ENCODE peak calls at places on chromosomes 11 and 22, in seven cellular contexts. One of them, this sample, is unnamed.

GRCh38 chr11:12042215-12042676 is 33.8 kb upstream of the DKK3 start:
- DNase-seq in BE2C: no peak
- DNase-seq in cardiac muscle cell: peak; percentile 88
- DNase-seq in A549: no peak
- DNase-seq in esophagus squamous epithelium: no peak
- DNase-seq in astrocyte of the cerebellum: peak; percentile 76
- DNase-seq in neural progenitor cell: no peak
- DNase-seq in this sample: no peak

GRCh38 chr11:110128161-110128560 is 35.0 kb downstream of the ZC3H12C start:
- DNase-seq in cardiac muscle cell: peak; percentile 42
- DNase-seq in A549: no peak
- DNase-seq in BE2C: no peak
- DNase-seq in astrocyte of the cerebellum: peak; percentile 44
- DNase-seq in esophagus squamous epithelium: no peak
- DNase-seq in neural progenitor cell: peak; percentile 93
- DNase-seq in this sample: no peak

GRCh38 chr22:32693102-32693501 is 108.4 kb upstream of the TIMP3 start:
- DNase-seq in A549: no peak
- DNase-seq in cardiac muscle cell: no peak
- DNase-seq in neural progenitor cell: no peak
- DNase-seq in BE2C: no peak
- DNase-seq in esophagus squamous epithelium: no peak
- DNase-seq in astrocyte of the cerebellum: no peak
- DNase-seq in this sample: no peak

GRCh38 chr11:28228196-28228595 is 120.0 kb downstream of the METTL15 start:
- DNase-seq in astrocyte of the cerebellum: no peak
- DNase-seq in A549: no peak
- DNase-seq in cardiac muscle cell: peak; percentile 27
- DNase-seq in neural progenitor cell: no peak
- DNase-seq in BE2C: no peak
- DNase-seq in esophagus squamous epithelium: no peak
- DNase-seq in this sample: no peak

GRCh38 chr11:10310301-10310841 is 5.5 kb downstream of the ADM start:
- DNase-seq in cardiac muscle cell: peak; percentile 42
- DNase-seq in neural progenitor cell: no peak
- DNase-seq in BE2C: no peak
- DNase-seq in esophagus squamous epithelium: no peak
- DNase-seq in astrocyte of the cerebellum: no peak
- DNase-seq in A549: no peak
- DNase-seq in this sample: peak; percentile 74

GRCh38 chr22:23834830-23835772 is 3.7 kb downstream of the DERL3 start:
- DNase-seq in esophagus squamous epithelium: no peak
- DNase-seq in A549: no peak
- DNase-seq in cardiac muscle cell: no peak
- DNase-seq in neural progenitor cell: no peak
- DNase-seq in BE2C: no peak
- DNase-seq in astrocyte of the cerebellum: no peak
- DNase-seq in this sample: no peak

GRCh38 chr11:113193077-113193476 is 121.3 kb upstream of the TTC12 start:
- DNase-seq in BE2C: no peak
- DNase-seq in neural progenitor cell: no peak
- DNase-seq in A549: no peak
- DNase-seq in esophagus squamous epithelium: no peak
- DNase-seq in astrocyte of the cerebellum: no peak
- DNase-seq in cardiac muscle cell: no peak
- DNase-seq in this sample: no peak

GRCh38 chr22:43008509-43008908 is 6.4 kb downstream of the PACSIN2 start:
- DNase-seq in esophagus squamous epithelium: no peak
- DNase-seq in astrocyte of the cerebellum: no peak
- DNase-seq in cardiac muscle cell: no peak
- DNase-seq in A549: no peak
- DNase-seq in BE2C: no peak
- DNase-seq in neural progenitor cell: no peak
- DNase-seq in this sample: no peak

GRCh38 chr11:76588455-76589325 is 81.9 kb downstream of the LRRC32 start:
- DNase-seq in BE2C: no peak
- DNase-seq in neural progenitor cell: no peak
- DNase-seq in esophagus squamous epithelium: no peak
- DNase-seq in astrocyte of the cerebellum: no peak
- DNase-seq in cardiac muscle cell: peak; percentile 80
- DNase-seq in A549: no peak
- DNase-seq in this sample: peak; percentile 28

GRCh38 chr11:31641477-31642062 is 132.0 kb downstream of the ELP4 start:
- DNase-seq in esophagus squamous epithelium: no peak
- DNase-seq in cardiac muscle cell: peak; percentile 48
- DNase-seq in A549: peak; percentile 1
- DNase-seq in astrocyte of the cerebellum: peak; percentile 37
- DNase-seq in neural progenitor cell: peak; percentile 74
- DNase-seq in BE2C: peak; percentile 36
- DNase-seq in this sample: peak; percentile 25

GRCh38 chr11:68931911-68932310 is 28.2 kb downstream of the IGHMBP2 start:
- DNase-seq in A549: no peak
- DNase-seq in astrocyte of the cerebellum: no peak
- DNase-seq in BE2C: no peak
- DNase-seq in cardiac muscle cell: no peak
- DNase-seq in esophagus squamous epithelium: no peak
- DNase-seq in neural progenitor cell: no peak
- DNase-seq in this sample: no peak

GRCh38 chr11:35407041-35407440 is 12.3 kb downstream of the SLC1A2 start:
- DNase-seq in cardiac muscle cell: no peak
- DNase-seq in neural progenitor cell: no peak
- DNase-seq in astrocyte of the cerebellum: no peak
- DNase-seq in BE2C: no peak
- DNase-seq in esophagus squamous epithelium: no peak
- DNase-seq in A549: no peak
- DNase-seq in this sample: no peak

GRCh38 chr22:45726081-45726480 is 54.4 kb downstream of the ATXN10 start:
- DNase-seq in astrocyte of the cerebellum: no peak
- DNase-seq in A549: no peak
- DNase-seq in neural progenitor cell: no peak
- DNase-seq in cardiac muscle cell: no peak
- DNase-seq in BE2C: no peak
- DNase-seq in esophagus squamous epithelium: no peak
- DNase-seq in this sample: no peak

GRCh38 chr11:37502202-37502601 is 904.2 kb upstream of the RAG2 start:
- DNase-seq in neural progenitor cell: no peak
- DNase-seq in cardiac muscle cell: peak; percentile 15
- DNase-seq in BE2C: no peak
- DNase-seq in A549: no peak
- DNase-seq in esophagus squamous epithelium: no peak
- DNase-seq in astrocyte of the cerebellum: no peak
- DNase-seq in this sample: peak; percentile 17

GRCh38 chr22:49936973-49937757 is 18.7 kb downstream of the CRELD2 start:
- DNase-seq in cardiac muscle cell: no peak
- DNase-seq in neural progenitor cell: no peak
- DNase-seq in esophagus squamous epithelium: no peak
- DNase-seq in astrocyte of the cerebellum: no peak
- DNase-seq in A549: no peak
- DNase-seq in BE2C: no peak
- DNase-seq in this sample: no peak

GRCh38 chr22:22710719-22711531 is 66.5 kb downstream of the GGTLC2 start:
- DNase-seq in BE2C: peak; percentile 72
- DNase-seq in cardiac muscle cell: peak; percentile 52
- DNase-seq in esophagus squamous epithelium: no peak
- DNase-seq in neural progenitor cell: peak; percentile 61
- DNase-seq in A549: peak; percentile 46
- DNase-seq in astrocyte of the cerebellum: no peak
- DNase-seq in this sample: peak; percentile 52

GRCh38 chr22:29524440-29525191 is 28.9 kb downstream of the THOC5 start:
- DNase-seq in A549: peak; percentile 28
- DNase-seq in esophagus squamous epithelium: no peak
- DNase-seq in neural progenitor cell: peak; percentile 59
- DNase-seq in astrocyte of the cerebellum: no peak
- DNase-seq in BE2C: peak; percentile 61
- DNase-seq in cardiac muscle cell: peak; percentile 38
- DNase-seq in this sample: peak; percentile 46

GRCh38 chr11:131683131-131683530 is 312.7 kb downstream of the NTM start:
- DNase-seq in A549: no peak
- DNase-seq in astrocyte of the cerebellum: no peak
- DNase-seq in cardiac muscle cell: no peak
- DNase-seq in neural progenitor cell: no peak
- DNase-seq in BE2C: no peak
- DNase-seq in esophagus squamous epithelium: no peak
- DNase-seq in this sample: no peak

GRCh38 chr11:2721163-2721935 is 21.6 kb upstream of the KCNQ1OT1 start:
- DNase-seq in neural progenitor cell: peak; percentile 96
- DNase-seq in esophagus squamous epithelium: no peak
- DNase-seq in cardiac muscle cell: no peak
- DNase-seq in A549: no peak
- DNase-seq in BE2C: no peak
- DNase-seq in astrocyte of the cerebellum: no peak
- DNase-seq in this sample: no peak

GRCh38 chr11:115660072-115660805 is 156.0 kb upstream of the CADM1 start:
- DNase-seq in A549: no peak
- DNase-seq in BE2C: no peak
- DNase-seq in astrocyte of the cerebellum: no peak
- DNase-seq in esophagus squamous epithelium: no peak
- DNase-seq in neural progenitor cell: peak; percentile 62
- DNase-seq in cardiac muscle cell: no peak
- DNase-seq in this sample: no peak
- H3K4me3 ChIP-seq in A549: no peak overlapping the region
- H3K4me3 ChIP-seq in BE2C: no peak overlapping the region
- H3K4me3 ChIP-seq in astrocyte of the cerebellum: peak overlapping the region; percentile 42
- H3K4me3 ChIP-seq in esophagus squamous epithelium: peak overlapping the region; percentile 51
- H3K4me3 ChIP-seq in neural progenitor cell: peak overlapping the region; percentile 56
- H3K4me3 ChIP-seq in cardiac muscle cell: peak overlapping the region; percentile 33
- H3K4me3 ChIP-seq in this sample: no peak overlapping the region

DNA sequence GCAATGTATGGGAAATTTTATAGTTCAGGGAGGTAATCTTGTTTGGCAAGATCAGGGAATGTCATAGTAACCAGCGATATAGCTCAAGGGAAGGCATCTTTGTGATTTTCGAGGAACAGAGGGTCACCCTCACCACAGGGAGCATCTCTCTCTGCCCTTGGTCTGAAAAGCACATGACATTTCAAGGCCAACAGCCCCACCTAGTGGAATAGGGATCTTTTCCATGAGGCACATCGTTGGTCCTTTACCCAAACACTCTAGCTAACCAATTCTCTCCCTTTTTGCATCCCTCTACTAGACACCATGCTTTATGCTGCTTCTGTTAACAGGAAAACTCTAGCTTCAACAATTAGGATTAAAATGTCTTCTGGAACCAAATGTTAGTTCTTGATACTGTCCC is 179.0 kb downstream of the GRM5 start:
- DNase-seq in astrocyte of the cerebellum: no peak
- DNase-seq in A549: peak; percentile 6
- DNase-seq in esophagus squamous epithelium: no peak
- DNase-seq in BE2C: peak; percentile 44
- DNase-seq in neural progenitor cell: peak; percentile 70
- DNase-seq in cardiac muscle cell: peak; percentile 42
- DNase-seq in this sample: peak; percentile 67
- TF ChIP-seq CTCF in astrocyte of the cerebellum: peak; percentile 25
- TF ChIP-seq CTCF in A549: peak; percentile 47
- TF ChIP-seq CTCF in esophagus squamous epithelium: no peak
- TF ChIP-seq CTCF in BE2C: peak; percentile 50
- TF ChIP-seq CTCF in neural progenitor cell: peak; percentile 62
- TF ChIP-seq CTCF in cardiac muscle cell: peak; percentile 36
- TF ChIP-seq CTCF in this sample: peak; percentile 62

GRCh38 chr11:19679952-19680823 is 32.4 kb upstream of the NAV2 start:
- DNase-seq in BE2C: peak; percentile 40
- DNase-seq in cardiac muscle cell: peak; percentile 97
- DNase-seq in neural progenitor cell: peak; percentile 44
- DNase-seq in A549: peak; percentile 85
- DNase-seq in esophagus squamous epithelium: no peak
- DNase-seq in astrocyte of the cerebellum: peak; percentile 96
- DNase-seq in this sample: no peak
- H3K4me3 ChIP-seq in BE2C: no peak overlapping the region
- H3K4me3 ChIP-seq in cardiac muscle cell: no peak overlapping the region
- H3K4me3 ChIP-seq in neural progenitor cell: no peak overlapping the region
- H3K4me3 ChIP-seq in A549: peak overlapping the region; percentile 8
- H3K4me3 ChIP-seq in esophagus squamous epithelium: peak overlapping the region; percentile 19
- H3K4me3 ChIP-seq in astrocyte of the cerebellum: no peak overlapping the region
- H3K4me3 ChIP-seq in this sample: no peak overlapping the region

GRCh38 chr11:65506316-65506769 is 7.5 kb downstream of the MALAT1 start:
- DNase-seq in BE2C: no peak
- DNase-seq in A549: no peak
- DNase-seq in esophagus squamous epithelium: no peak
- DNase-seq in astrocyte of the cerebellum: no peak
- DNase-seq in neural progenitor cell: no peak
- DNase-seq in cardiac muscle cell: no peak
- DNase-seq in this sample: peak; percentile 51

GRCh38 chr11:65503923-65504670 is 5.3 kb downstream of the MALAT1 start:
- DNase-seq in esophagus squamous epithelium: no peak
- DNase-seq in neural progenitor cell: no peak
- DNase-seq in BE2C: no peak
- DNase-seq in A549: no peak
- DNase-seq in cardiac muscle cell: peak; percentile 80
- DNase-seq in astrocyte of the cerebellum: no peak
- DNase-seq in this sample: no peak

GRCh38 chr11:65504671-65505433 is 6.0 kb downstream of the MALAT1 start:
- DNase-seq in A549: no peak
- DNase-seq in neural progenitor cell: no peak
- DNase-seq in esophagus squamous epithelium: no peak
- DNase-seq in BE2C: no peak
- DNase-seq in astrocyte of the cerebellum: no peak
- DNase-seq in cardiac muscle cell: peak; percentile 68
- DNase-seq in this sample: peak; percentile 65

GRCh38 chr11:65506770-65507485 is 8.1 kb downstream of the MALAT1 start:
- DNase-seq in neural progenitor cell: peak; percentile 79
- DNase-seq in BE2C: no peak
- DNase-seq in A549: no peak
- DNase-seq in astrocyte of the cerebellum: no peak
- DNase-seq in esophagus squamous epithelium: no peak
- DNase-seq in cardiac muscle cell: peak; percentile 93
- DNase-seq in this sample: peak; percentile 89

GRCh38 chr11:65505434-65506315 is 6.8 kb downstream of the MALAT1 start:
- DNase-seq in BE2C: no peak
- DNase-seq in A549: no peak
- DNase-seq in cardiac muscle cell: peak; percentile 67
- DNase-seq in neural progenitor cell: no peak
- DNase-seq in esophagus squamous epithelium: no peak
- DNase-seq in astrocyte of the cerebellum: no peak
- DNase-seq in this sample: peak; percentile 68
- TF ChIP-seq CTCF in BE2C: no peak
- TF ChIP-seq CTCF in A549: no peak
- TF ChIP-seq CTCF in cardiac muscle cell: no peak
- TF ChIP-seq CTCF in neural progenitor cell: no peak
- TF ChIP-seq CTCF in esophagus squamous epithelium: no peak
- TF ChIP-seq CTCF in astrocyte of the cerebellum: no peak
- TF ChIP-seq CTCF in this sample: no peak

GRCh38 chr11:65617136-65617850 is 1.7 kb downstream of the PCNX3 start:
- DNase-seq in BE2C: no peak
- DNase-seq in astrocyte of the cerebellum: no peak
- DNase-seq in neural progenitor cell: no peak
- DNase-seq in cardiac muscle cell: no peak
- DNase-seq in A549: no peak
- DNase-seq in esophagus squamous epithelium: no peak
- DNase-seq in this sample: no peak
- H3K4me3 ChIP-seq in BE2C: no peak overlapping the region
- H3K4me3 ChIP-seq in astrocyte of the cerebellum: peak overlapping the region; percentile 74
- H3K4me3 ChIP-seq in neural progenitor cell: no peak overlapping the region
- H3K4me3 ChIP-seq in cardiac muscle cell: peak overlapping the region; percentile 51
- H3K4me3 ChIP-seq in A549: peak overlapping the region; percentile 87
- H3K4me3 ChIP-seq in esophagus squamous epithelium: peak overlapping the region; percentile 99
- H3K4me3 ChIP-seq in this sample: peak overlapping the region; percentile 71

DNA sequence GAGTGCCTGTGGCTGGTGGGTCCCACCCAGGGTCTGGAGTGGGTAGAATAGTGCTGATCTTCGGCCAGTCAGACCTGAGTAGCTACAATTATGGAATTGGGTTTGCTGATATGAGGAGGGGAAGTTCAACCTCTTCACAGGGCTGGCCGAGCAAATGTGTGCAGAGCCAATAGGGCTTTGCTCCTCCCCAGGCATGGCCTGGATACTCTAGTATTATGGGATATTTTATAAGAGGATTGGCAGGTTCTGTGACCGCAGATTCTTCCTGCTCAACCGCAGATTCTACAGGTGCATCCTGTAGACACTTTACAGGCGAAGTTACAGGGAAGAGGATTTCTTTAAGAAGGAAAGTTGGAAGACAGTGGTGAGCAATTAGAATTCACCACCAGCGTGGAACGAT is 44.3 kb downstream of the TBC1D22A start:
- DNase-seq in astrocyte of the cerebellum: no peak
- DNase-seq in A549: no peak
- DNase-seq in BE2C: no peak
- DNase-seq in esophagus squamous epithelium: no peak
- DNase-seq in cardiac muscle cell: no peak
- DNase-seq in neural progenitor cell: no peak
- DNase-seq in this sample: no peak
- TF ChIP-seq CTCF in astrocyte of the cerebellum: no peak
- TF ChIP-seq CTCF in A549: no peak
- TF ChIP-seq CTCF in BE2C: no peak
- TF ChIP-seq CTCF in esophagus squamous epithelium: no peak
- TF ChIP-seq CTCF in cardiac muscle cell: no peak
- TF ChIP-seq CTCF in neural progenitor cell: no peak
- TF ChIP-seq CTCF in this sample: no peak